ENCODE peak calls at places on chromosomes 4 and X, in four cellular contexts. S is mucosa of descending colon, U is astrocyte, M is psoas muscle. N is an unnamed sample.
A peak's percentile ranks its signal among the peaks of the same experiment; 100 is the strongest.

GRCh38 chrX:120365320-120365719 is 3.4 kb downstream of the ATP1B4 start:
- DNase-seq in S (peak; percentile 64), U (no peak), M (peak; percentile 76), N (peak; percentile 22)

GRCh38 chr4:8297141-8297601 is 27.6 kb downstream of the HTRA3 start:
- DNase-seq in S (no peak), U (no peak), M (peak; percentile 6), N (no peak)

GRCh38 chr4:84221704-84222103 is 277.4 kb downstream of the NKX6-1 start:
- DNase-seq in S (no peak), U (no peak), M (no peak), N (no peak)

GRCh38 chr4:109009909-109010308 is 247.1 kb upstream of the ETNPPL start:
- DNase-seq in S (no peak), U (peak; percentile 66), M (no peak), N (no peak)

GRCh38 chrX:26918633-26919032 is 544.5 kb downstream of the PPP4R3C start:
- DNase-seq in S (peak; percentile 0), U (no peak), M (no peak), N (no peak)

GRCh38 chr4:85860066-85860465 is 385.1 kb downstream of the ARHGAP24 start:
- DNase-seq in S (no peak), U (peak; percentile 44), M (no peak), N (no peak)

GRCh38 chr4:2534904-2535385 is 1.5 kb upstream of the FAM193A start:
- DNase-seq in S (no peak), U (no peak), M (no peak), N (no peak)

GRCh38 chr4:152613841-152614240 is 66.0 kb downstream of the TMEM154 start:
- DNase-seq in S (no peak), U (no peak), M (no peak), N (no peak)

GRCh38 chr4:140187316-140187695 is 33.3 kb upstream of the MAML3 start:
- DNase-seq in S (no peak), U (no peak), M (no peak), N (no peak)

GRCh38 chr4:153260553-153261306 is 56.5 kb downstream of the TRIM2 start:
- DNase-seq in S (peak; percentile 61), U (no peak), M (no peak), N (no peak)

GRCh38 chrX:12421918-12422317 is 283.6 kb downstream of the FRMPD4 start:
- DNase-seq in S (no peak), U (peak; percentile 12), M (no peak), N (no peak)

GRCh38 chrX:15751160-15751819 is 13.2 kb downstream of the CA5B start:
- DNase-seq in S (no peak), U (peak; percentile 39), M (no peak), N (no peak)

GRCh38 chr4:183200453-183200852 is 101.4 kb downstream of the WWC2 start:
- DNase-seq in S (peak; percentile 24), U (peak; percentile 94), M (peak; percentile 49), N (no peak)

GRCh38 chrX:110219920-110220319 is 98.0 kb downstream of the AMMECR1 start:
- DNase-seq in S (no peak), U (peak; percentile 44), M (no peak), N (no peak)

GRCh38 chrX:10676239-10676971 is 56.0 kb upstream of the MID1 start:
- DNase-seq in S (no peak), U (no peak), M (no peak), N (no peak)

GRCh38 chr4:107862658-107863057 is 37.9 kb downstream of the SGMS2 start:
- DNase-seq in S (peak; percentile 25), U (peak; percentile 55), M (no peak), N (no peak)

GRCh38 chrX:110755061-110755460 is 40.6 kb downstream of the CHRDL1 start:
- DNase-seq in S (no peak), U (peak; percentile 88), M (no peak), N (no peak)

GRCh38 chr4:171117457-171117856 is 695.7 kb upstream of the GALNTL6 start:
- DNase-seq in S (no peak), U (no peak), M (no peak), N (no peak)

GRCh38 chr4:146814736-146815135 is 130.9 kb downstream of the TTC29 start:
- DNase-seq in S (no peak), U (no peak), M (no peak), N (no peak)

GRCh38 chrX:72027024-72027913 is 104.4 kb downstream of the RTL5 start:
- DNase-seq in S (no peak), U (no peak), M (no peak), N (no peak)

GRCh38 chr4:182766851-182767250 is 150.3 kb downstream of the DCTD start:
- DNase-seq in S (no peak), U (no peak), M (no peak), N (no peak)

GRCh38 chr4:2402053-2402452 is 16.4 kb downstream of the ZFYVE28 start:
- DNase-seq in S (peak; percentile 92), U (peak; percentile 10), M (peak; percentile 80), N (no peak)

GRCh38 chrX:110021180-110022022 is 18.5 kb downstream of the TMEM164 start:
- DNase-seq in S (no peak), U (peak; percentile 87), M (no peak), N (no peak)

GRCh38 chr4:92210906-92211305 is 92.9 kb upstream of the GRID2 start:
- DNase-seq in S (no peak), U (no peak), M (no peak), N (no peak)

GRCh38 chr4:145937990-145938611 is 522 bp downstream of the ZNF827 start:
- DNase-seq in S (peak; percentile 54), U (peak; percentile 26), M (no peak), N (no peak)

GRCh38 chrX:150229481-150229880 is 133.6 kb upstream of the MAMLD1 start:
- DNase-seq in S (no peak), U (no peak), M (no peak), N (no peak)

GRCh38 chr4:168353746-168354145 is 35.2 kb upstream of the DDX60 start:
- DNase-seq in S (no peak), U (no peak), M (no peak), N (no peak)

GRCh38 chr4:2243682-2244380 is 1.9 kb upstream of the HAUS3 start:
- DNase-seq in S (no peak), U (no peak), M (peak; percentile 58), N (no peak)

GRCh38 chrX:24229967-24230366 is 80.4 kb downstream of the ZFX start:
- DNase-seq in S (no peak), U (peak; percentile 11), M (no peak), N (no peak)

GRCh38 chr4:88158360-88159136 is at the start of gene ABCG2:
- DNase-seq in S (peak; percentile 36), U (peak; percentile 66), M (peak; percentile 26), N (peak; percentile 23)

GRCh38 chr4:1720163-1720983 is 750 bp downstream of the TMEM129 start:
- DNase-seq in S (peak; percentile 60), U (no peak), M (peak; percentile 56), N (peak; percentile 40)

DNA sequence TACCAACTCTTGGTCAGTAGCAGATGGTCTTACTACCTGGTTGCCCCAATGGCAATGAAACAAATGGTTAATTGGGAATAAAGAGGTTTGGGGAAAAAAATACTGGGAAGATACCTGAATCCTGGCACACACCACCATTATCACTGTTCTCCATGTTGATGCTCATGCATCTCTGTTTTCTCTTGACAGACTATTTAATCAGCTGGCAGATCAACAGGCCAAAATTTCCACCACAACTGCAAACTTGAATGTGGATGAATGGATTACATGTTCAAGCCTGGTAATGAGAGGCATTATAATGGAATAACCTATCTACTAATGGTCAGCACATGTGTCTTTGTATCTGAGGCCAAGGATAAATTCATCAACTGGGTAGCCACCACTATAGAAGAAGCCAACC is 45.7 kb downstream of the ZNF721 start:
- DNase-seq in S (no peak), U (no peak), M (no peak), N (no peak)
- H3K9me3 ChIP-seq in S (peaks cover 100% of the 10 kb centered on the region), U (peaks cover 55% of the 10 kb centered on the region), M (peaks cover 97% of the 10 kb centered on the region), N (peaks cover 69% of the 10 kb centered on the region)

GRCh38 chr4:99485212-99485611 is 25.6 kb upstream of the C4orf17 start:
- DNase-seq in S (no peak), U (no peak), M (no peak), N (no peak)

GRCh38 chr4:99490286-99490685 is 20.5 kb upstream of the C4orf17 start:
- DNase-seq in S (no peak), U (no peak), M (no peak), N (no peak)
- H3K9me3 ChIP-seq in S (peaks cover 27% of the 10 kb centered on the region), U (peaks cover 5% of the 10 kb centered on the region), M (peaks cover 9% of the 10 kb centered on the region), N (peaks cover 11% of the 10 kb centered on the region)

DNA sequence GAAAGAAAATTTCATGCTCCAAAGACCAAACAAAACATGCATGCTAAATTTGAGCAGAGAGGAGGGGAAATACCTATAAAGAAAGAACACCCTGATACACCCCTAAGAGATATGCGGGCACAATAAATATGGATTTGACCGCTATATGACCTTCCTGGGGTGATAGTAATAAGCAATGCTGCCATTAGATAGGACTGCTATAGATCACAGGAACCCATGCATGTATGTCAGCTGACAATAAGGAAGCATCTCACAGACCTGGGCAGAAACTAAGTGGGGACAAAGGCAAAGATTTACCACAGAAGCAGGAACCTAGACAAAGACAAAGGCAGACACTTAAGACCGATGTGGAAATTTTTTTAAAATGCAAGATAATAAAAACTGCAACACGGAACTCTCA is 21.3 kb downstream of the ZNF721 start:
- DNase-seq in S (no peak), U (no peak), M (no peak), N (no peak)
- H3K9me3 ChIP-seq in S (peaks cover 29% of the 10 kb centered on the region), U (no peaks in the 10 kb centered on the region), M (peaks cover 11% of the 10 kb centered on the region), N (peaks cover 38% of the 10 kb centered on the region)

DNA sequence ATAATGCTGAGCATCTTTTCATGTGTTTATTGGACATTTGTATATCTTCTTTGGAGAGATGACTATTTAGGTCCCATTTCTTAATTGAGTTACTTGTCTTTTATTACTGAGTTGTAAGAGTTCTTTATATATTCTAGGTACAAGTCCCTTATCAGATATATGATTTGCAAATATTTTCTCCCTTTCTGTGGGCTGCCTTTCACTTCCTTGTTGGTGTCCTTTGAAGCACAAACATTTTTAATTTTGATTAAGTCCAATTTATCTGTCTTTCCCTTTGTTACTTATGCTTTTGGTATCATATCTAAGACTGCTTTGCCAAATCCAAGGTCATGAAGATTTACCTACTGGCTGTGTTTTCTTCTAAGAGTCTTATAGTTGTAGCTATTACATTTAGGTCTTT is 113.2 kb downstream of the HNRNPD start:
- DNase-seq in S (no peak), U (no peak), M (no peak), N (no peak)
- H3K9me3 ChIP-seq in S (no peaks in the 10 kb centered on the region), U (no peaks in the 10 kb centered on the region), M (no peaks in the 10 kb centered on the region), N (no peaks in the 10 kb centered on the region)

DNA sequence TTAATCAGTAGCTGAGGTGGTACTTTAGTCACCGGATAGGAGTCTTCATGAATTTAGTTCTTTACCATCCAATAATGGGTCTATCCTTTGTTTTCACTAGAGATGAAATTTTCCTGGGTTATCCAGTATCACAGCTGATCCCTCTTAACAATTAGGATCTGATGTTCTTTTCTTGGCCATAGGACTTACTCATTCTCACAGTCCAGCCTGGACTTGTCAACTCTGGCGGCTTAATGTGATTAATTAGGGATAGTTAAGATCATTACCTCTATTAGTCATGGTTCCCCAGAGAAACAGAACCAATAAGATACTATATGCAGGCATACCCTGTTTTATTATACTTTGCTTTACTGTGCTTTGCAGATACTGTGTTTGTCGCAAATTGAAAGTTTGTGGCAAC is 272.7 kb upstream of the FAT4 start:
- DNase-seq in S (no peak), U (peak; percentile 89), M (no peak), N (no peak)
- H3K9me3 ChIP-seq in S (no peaks in the 10 kb centered on the region), U (no peaks in the 10 kb centered on the region), M (no peaks in the 10 kb centered on the region), N (no peaks in the 10 kb centered on the region)